ENCODE peak calls at places on chromosomes 2 and 18, in six cellular contexts. One of them, this sample, is unnamed.

GRCh38 chr2:23563673-23564617 is 179.0 kb downstream of the KLHL29 start:
- DNase-seq in breast epithelium: peak
- DNase-seq in endothelial cell of umbilical vein: no peak
- DNase-seq in activated CD8-positive, alpha-beta T cell treated with anti-CD3 and anti-CD28 coated beads, Interleukin-2, amount 10 ng/mL, durations not matched to agents 7 days and 5 days: no peak
- DNase-seq in lower lobe of right lung: peak
- DNase-seq in H1: no peak
- DNase-seq in this sample: no peak

GRCh38 chr18:79195716-79196683 is 126.8 kb downstream of the ATP9B start:
- DNase-seq in breast epithelium: no peak
- DNase-seq in endothelial cell of umbilical vein: no peak
- DNase-seq in activated CD8-positive, alpha-beta T cell treated with anti-CD3 and anti-CD28 coated beads, Interleukin-2, amount 10 ng/mL, durations not matched to agents 7 days and 5 days: no peak
- DNase-seq in lower lobe of right lung: no peak
- DNase-seq in H1: no peak
- DNase-seq in this sample: no peak

GRCh38 chr18:56661414-56662101 is 10.4 kb downstream of the WDR7 start:
- DNase-seq in breast epithelium: no peak
- DNase-seq in endothelial cell of umbilical vein: no peak
- DNase-seq in activated CD8-positive, alpha-beta T cell treated with anti-CD3 and anti-CD28 coated beads, Interleukin-2, amount 10 ng/mL, durations not matched to agents 7 days and 5 days: no peak
- DNase-seq in lower lobe of right lung: no peak
- DNase-seq in H1: no peak
- DNase-seq in this sample: no peak

GRCh38 chr2:8219631-8220393 is 462.0 kb upstream of the ID2 start:
- DNase-seq in breast epithelium: no peak
- DNase-seq in endothelial cell of umbilical vein: no peak
- DNase-seq in activated CD8-positive, alpha-beta T cell treated with anti-CD3 and anti-CD28 coated beads, Interleukin-2, amount 10 ng/mL, durations not matched to agents 7 days and 5 days: no peak
- DNase-seq in lower lobe of right lung: no peak
- DNase-seq in H1: no peak
- DNase-seq in this sample: no peak

GRCh38 chr2:221104391-221104811 is 467.7 kb downstream of the EPHA4 start:
- DNase-seq in breast epithelium: peak
- DNase-seq in endothelial cell of umbilical vein: peak
- DNase-seq in activated CD8-positive, alpha-beta T cell treated with anti-CD3 and anti-CD28 coated beads, Interleukin-2, amount 10 ng/mL, durations not matched to agents 7 days and 5 days: no peak
- DNase-seq in lower lobe of right lung: peak
- DNase-seq in H1: no peak
- DNase-seq in this sample: no peak

GRCh38 chr2:65311596-65311995 is 84.0 kb downstream of the ACTR2 start:
- DNase-seq in breast epithelium: no peak
- DNase-seq in endothelial cell of umbilical vein: no peak
- DNase-seq in activated CD8-positive, alpha-beta T cell treated with anti-CD3 and anti-CD28 coated beads, Interleukin-2, amount 10 ng/mL, durations not matched to agents 7 days and 5 days: no peak
- DNase-seq in lower lobe of right lung: no peak
- DNase-seq in H1: no peak
- DNase-seq in this sample: no peak

GRCh38 chr2:187372213-187372612 is 75.8 kb downstream of the CALCRL start:
- DNase-seq in breast epithelium: no peak
- DNase-seq in endothelial cell of umbilical vein: no peak
- DNase-seq in activated CD8-positive, alpha-beta T cell treated with anti-CD3 and anti-CD28 coated beads, Interleukin-2, amount 10 ng/mL, durations not matched to agents 7 days and 5 days: no peak
- DNase-seq in lower lobe of right lung: no peak
- DNase-seq in H1: no peak
- DNase-seq in this sample: no peak

GRCh38 chr2:119678021-119678656 is 862 bp upstream of the TMEM177 start:
- DNase-seq in breast epithelium: no peak
- DNase-seq in endothelial cell of umbilical vein: no peak
- DNase-seq in activated CD8-positive, alpha-beta T cell treated with anti-CD3 and anti-CD28 coated beads, Interleukin-2, amount 10 ng/mL, durations not matched to agents 7 days and 5 days: no peak
- DNase-seq in lower lobe of right lung: no peak
- DNase-seq in H1: no peak
- DNase-seq in this sample: no peak

GRCh38 chr2:85561280-85562212 is at the start of gene GGCX:
- DNase-seq in breast epithelium: peak
- DNase-seq in endothelial cell of umbilical vein: peak
- DNase-seq in activated CD8-positive, alpha-beta T cell treated with anti-CD3 and anti-CD28 coated beads, Interleukin-2, amount 10 ng/mL, durations not matched to agents 7 days and 5 days: peak
- DNase-seq in lower lobe of right lung: peak
- DNase-seq in H1: peak
- DNase-seq in this sample: no peak

GRCh38 chr2:39568561-39569006 is 97.1 kb upstream of the TMEM178A start:
- DNase-seq in breast epithelium: no peak
- DNase-seq in endothelial cell of umbilical vein: peak
- DNase-seq in activated CD8-positive, alpha-beta T cell treated with anti-CD3 and anti-CD28 coated beads, Interleukin-2, amount 10 ng/mL, durations not matched to agents 7 days and 5 days: no peak
- DNase-seq in lower lobe of right lung: no peak
- DNase-seq in H1: no peak
- DNase-seq in this sample: no peak

GRCh38 chr2:229044581-229044980 is 226.5 kb downstream of the PID1 start:
- DNase-seq in breast epithelium: no peak
- DNase-seq in endothelial cell of umbilical vein: no peak
- DNase-seq in activated CD8-positive, alpha-beta T cell treated with anti-CD3 and anti-CD28 coated beads, Interleukin-2, amount 10 ng/mL, durations not matched to agents 7 days and 5 days: no peak
- DNase-seq in lower lobe of right lung: no peak
- DNase-seq in H1: no peak
- DNase-seq in this sample: no peak

GRCh38 chr18:55501594-55502345 is 86.2 kb downstream of the TCF4 start:
- DNase-seq in breast epithelium: no peak
- DNase-seq in endothelial cell of umbilical vein: peak
- DNase-seq in activated CD8-positive, alpha-beta T cell treated with anti-CD3 and anti-CD28 coated beads, Interleukin-2, amount 10 ng/mL, durations not matched to agents 7 days and 5 days: no peak
- DNase-seq in lower lobe of right lung: no peak
- DNase-seq in H1: no peak
- DNase-seq in this sample: no peak

GRCh38 chr18:14976736-14977430 is 228.9 kb downstream of the ANKRD30B start:
- DNase-seq in breast epithelium: no peak
- DNase-seq in endothelial cell of umbilical vein: peak
- DNase-seq in activated CD8-positive, alpha-beta T cell treated with anti-CD3 and anti-CD28 coated beads, Interleukin-2, amount 10 ng/mL, durations not matched to agents 7 days and 5 days: no peak
- DNase-seq in lower lobe of right lung: no peak
- DNase-seq in H1: no peak
- DNase-seq in this sample: no peak

GRCh38 chr2:233470007-233470687 is 96.4 kb downstream of the USP40 start:
- DNase-seq in breast epithelium: no peak
- DNase-seq in endothelial cell of umbilical vein: no peak
- DNase-seq in activated CD8-positive, alpha-beta T cell treated with anti-CD3 and anti-CD28 coated beads, Interleukin-2, amount 10 ng/mL, durations not matched to agents 7 days and 5 days: no peak
- DNase-seq in lower lobe of right lung: no peak
- DNase-seq in H1: no peak
- DNase-seq in this sample: no peak

GRCh38 chr2:61469424-61470121 is 1.3 kb downstream of the USP34 start:
- DNase-seq in breast epithelium: no peak
- DNase-seq in endothelial cell of umbilical vein: peak
- DNase-seq in activated CD8-positive, alpha-beta T cell treated with anti-CD3 and anti-CD28 coated beads, Interleukin-2, amount 10 ng/mL, durations not matched to agents 7 days and 5 days: no peak
- DNase-seq in lower lobe of right lung: no peak
- DNase-seq in H1: no peak
- DNase-seq in this sample: no peak

GRCh38 chr2:214066847-214067246 is 344.0 kb upstream of the VWC2L start:
- DNase-seq in breast epithelium: no peak
- DNase-seq in endothelial cell of umbilical vein: no peak
- DNase-seq in activated CD8-positive, alpha-beta T cell treated with anti-CD3 and anti-CD28 coated beads, Interleukin-2, amount 10 ng/mL, durations not matched to agents 7 days and 5 days: no peak
- DNase-seq in lower lobe of right lung: no peak
- DNase-seq in H1: no peak
- DNase-seq in this sample: no peak

This sample was measured in Panc1.